ENCODE peak calls at places on chromosomes 2 and 18, in five cellular contexts. L is K562, Z is HCT116, P is suprapubic skin, Y is HepG2. W is an unnamed sample.

GRCh38 chr2:33484042-33484621 is 7.7 kb downstream of the RASGRP3 start:
- DNase-seq in L (no peak), Z (no peak), P (no peak), Y (no peak), W (no peak)

GRCh38 chr2:154698238-154698788 is at the start of gene KCNJ3:
- DNase-seq in L (no peak), Z (no peak), P (no peak), Y (no peak), W (no peak)

GRCh38 chr18:78625895-78626294 is 353.7 kb upstream of the SALL3 start:
- DNase-seq in L (no peak), Z (no peak), P (no peak), Y (no peak), W (no peak)

GRCh38 chr18:68725341-68725740 is 10.4 kb upstream of the TMX3 start:
- DNase-seq in L (no peak), Z (no peak), P (no peak), Y (no peak), W (no peak)

GRCh38 chr18:36769611-36770314 is 59.0 kb downstream of the TPGS2 start:
- DNase-seq in L (peak), Z (peak), P (no peak), Y (peak), W (no peak)

GRCh38 chr2:109487237-109487869 is 126.4 kb downstream of the SEPTIN10 start:
- DNase-seq in L (no peak), Z (no peak), P (no peak), Y (no peak), W (no peak)

GRCh38 chr18:76429262-76430126 is 65.5 kb downstream of the ZNF516 start:
- DNase-seq in L (no peak), Z (no peak), P (no peak), Y (no peak), W (no peak)

GRCh38 chr2:25347205-25347815 is 5.6 kb upstream of the DNMT3A start:
- DNase-seq in L (no peak), Z (peak), P (no peak), Y (no peak), W (no peak)

GRCh38 chr18:80191264-80191663 is 56.0 kb downstream of the PARD6G start:
- DNase-seq in L (no peak), Z (no peak), P (peak), Y (no peak), W (no peak)

GRCh38 chr2:12314119-12314735 is 402.5 kb upstream of the TRIB2 start:
- DNase-seq in L (no peak), Z (no peak), P (no peak), Y (no peak), W (no peak)

GRCh38 chr2:155599834-155600233 is 732.7 kb downstream of the NR4A2 start:
- DNase-seq in L (no peak), Z (no peak), P (no peak), Y (no peak), W (no peak)

GRCh38 chr2:1736997-1737480 is 7.3 kb downstream of the PXDN start:
- DNase-seq in L (no peak), Z (no peak), P (no peak), Y (no peak), W (peak)

GRCh38 chr2:103991591-103991990 is 862.3 kb upstream of the POU3F3 start:
- DNase-seq in L (no peak), Z (no peak), P (no peak), Y (peak), W (no peak)

DNA sequence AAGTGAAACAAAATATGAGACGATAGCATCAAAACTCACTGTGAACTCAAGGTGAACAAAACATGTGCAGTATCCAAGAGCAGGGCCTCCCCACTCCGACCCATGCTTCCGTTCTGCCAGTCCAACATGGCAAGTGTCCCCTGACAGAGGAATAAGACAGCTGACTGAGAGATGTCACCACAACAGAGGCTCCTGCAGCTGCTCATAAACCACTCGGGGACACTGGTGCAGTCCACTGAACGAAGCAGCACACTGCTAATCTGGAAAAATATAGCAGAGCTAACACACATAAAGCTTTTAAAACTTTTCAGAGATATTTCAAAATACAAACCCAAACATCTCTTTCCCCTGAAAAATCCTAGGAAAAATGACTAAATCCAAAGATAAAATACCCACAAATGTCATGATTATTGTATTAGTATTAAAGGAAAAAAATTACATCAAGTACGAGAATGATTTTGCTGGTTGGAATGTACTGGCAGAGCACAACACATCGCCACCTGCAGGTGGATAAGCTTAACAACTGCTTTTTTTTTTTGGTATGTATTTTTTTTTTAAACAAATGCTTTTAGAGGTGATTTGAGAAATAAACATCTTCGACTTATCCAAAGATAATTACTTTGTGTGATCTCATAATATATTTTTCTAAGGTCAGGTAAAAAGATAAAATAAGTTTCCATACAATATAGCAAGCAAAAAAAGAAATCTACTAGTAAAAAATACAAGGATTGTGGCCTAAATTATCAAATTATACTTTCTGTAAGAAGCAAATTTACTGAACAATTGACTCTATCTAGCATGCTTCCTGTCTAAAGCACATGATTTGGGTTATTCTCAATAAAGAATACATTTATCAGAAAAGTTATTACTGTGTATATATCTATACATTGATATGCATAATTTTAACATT is 18.6 kb downstream of the THADA start:
- DNase-seq in L (peak), Z (no peak), P (no peak), Y (peak), W (no peak)
- TF ChIP-seq POLR2AphosphoS5 in L (no peak), Z (no peak), P (no peak), Y (no peak), W (no peak)

GRCh38 chr2:99140056-99140859 is 1.2 kb upstream of the C2orf15 start:
- DNase-seq in L (no peak), Z (no peak), P (no peak), Y (peak), W (no peak)

GRCh38 chr2:99141110-99142108 is at the start of gene C2orf15:
- DNase-seq in L (peak), Z (peak), P (peak), Y (peak), W (peak)

GRCh38 chr2:99139003-99139402 is 2.5 kb upstream of the C2orf15 start:
- DNase-seq in L (no peak), Z (no peak), P (no peak), Y (no peak), W (no peak)

DNA sequence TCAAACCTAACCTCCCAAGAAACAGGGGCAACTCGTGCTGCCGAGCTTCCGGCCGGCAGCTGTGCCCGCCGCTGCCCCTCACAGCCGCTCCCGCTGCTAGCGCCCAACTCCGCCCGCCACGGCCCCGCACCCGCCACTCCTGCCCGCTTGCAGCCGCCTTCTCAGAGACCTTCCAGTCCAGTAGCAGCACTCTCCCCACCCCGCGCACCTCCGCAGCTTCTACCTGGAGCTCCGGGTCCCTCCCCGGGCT is 722 bp upstream of the C2orf15 start:
- DNase-seq in L (no peak), Z (peak), P (no peak), Y (no peak), W (no peak)
- TF ChIP-seq POLR2A in L (no peak), Z (no peak), P (no peak), Y (no peak), W (no peak)

DNA sequence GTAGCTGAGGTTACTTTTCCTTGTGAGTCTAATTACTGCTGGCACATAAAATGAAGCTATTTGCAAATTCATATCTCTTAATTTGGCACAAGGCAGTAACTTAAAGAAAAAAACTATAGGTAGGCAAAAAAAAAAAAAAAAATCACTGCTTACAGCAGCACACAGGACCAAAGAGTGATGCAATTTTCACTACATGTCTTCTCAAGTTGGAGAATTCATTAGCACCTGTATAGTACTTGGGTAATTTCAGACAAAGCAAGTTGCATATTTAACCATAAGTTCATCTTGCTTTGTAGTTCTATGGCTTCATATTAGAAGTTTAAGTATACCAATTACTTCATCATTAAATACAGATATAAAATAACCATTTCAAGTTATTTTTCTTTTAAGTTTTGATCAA is 33.7 kb upstream of the RBBP8 start:
- DNase-seq in L (no peak), Z (no peak), P (no peak), Y (no peak), W (no peak)
- TF ChIP-seq CTCF in L (no peak), Z (no peak), P (no peak), Y (no peak), W (no peak)

GRCh38 chr2:68100189-68100588 is 37.4 kb upstream of the C1D start:
- DNase-seq in L (peak), Z (no peak), P (no peak), Y (no peak), W (no peak)

GRCh38 chr2:68107475-68107874 is 44.7 kb upstream of the C1D start:
- DNase-seq in L (no peak), Z (no peak), P (no peak), Y (no peak), W (no peak)

GRCh38 chr2:68103026-68103425 is 40.2 kb upstream of the C1D start:
- DNase-seq in L (no peak), Z (no peak), P (no peak), Y (no peak), W (no peak)

GRCh38 chr2:68104111-68104835 is 41.5 kb upstream of the C1D start:
- DNase-seq in L (no peak), Z (no peak), P (no peak), Y (no peak), W (no peak)

DNA sequence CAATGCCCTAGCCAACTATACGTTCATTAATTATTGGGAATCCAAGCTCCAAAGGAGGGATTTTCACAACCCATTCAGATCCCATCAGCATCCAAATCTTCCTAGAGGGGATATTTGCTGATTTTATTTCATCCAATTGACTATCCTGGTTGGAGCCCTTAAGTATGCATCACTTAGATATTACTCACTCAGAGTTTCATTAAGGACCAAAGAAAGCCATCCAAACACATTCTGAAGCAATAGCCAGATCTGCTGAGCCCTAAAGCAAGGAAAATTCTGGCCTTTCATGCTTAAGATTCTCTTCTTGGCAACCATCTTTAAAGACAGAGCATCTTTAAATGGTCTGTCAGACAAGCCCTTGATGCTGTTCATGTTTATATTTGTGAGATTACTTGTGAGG is 40.9 kb upstream of the C1D start:
- DNase-seq in L (no peak), Z (no peak), P (no peak), Y (no peak), W (no peak)
- TF ChIP-seq POLR2AphosphoS5 in L (no peak), Z (no peak), P (no peak), Y (no peak), W (no peak)

GRCh38 chr2:96815326-96816126 is 542 bp upstream of the CNNM3 start:
- DNase-seq in L (peak), Z (no peak), P (no peak), Y (peak), W (no peak)

GRCh38 chr2:96817882-96818281 is 1.8 kb downstream of the CNNM3 start:
- DNase-seq in L (peak), Z (no peak), P (no peak), Y (no peak), W (no peak)

GRCh38 chr2:96819101-96819875 is 3.2 kb downstream of the CNNM3 start:
- DNase-seq in L (peak), Z (no peak), P (no peak), Y (peak), W (no peak)

GRCh38 chr2:96816836-96817702 is 1.0 kb downstream of the CNNM3 start:
- DNase-seq in L (no peak), Z (no peak), P (no peak), Y (peak), W (no peak)

GRCh38 chr2:96816127-96816835 is at the start of gene CNNM3:
- DNase-seq in L (peak), Z (peak), P (peak), Y (peak), W (peak)
- TF ChIP-seq POLR2A in L (peak), Z (peak), P (peak), Y (peak), W (no peak)

GRCh38 chr2:39731546-39731945 is 47.5 kb downstream of the THUMPD2 start:
- DNase-seq in L (no peak), Z (no peak), P (no peak), Y (no peak), W (no peak)

GRCh38 chr2:39732492-39732891 is 46.6 kb downstream of the THUMPD2 start:
- DNase-seq in L (no peak), Z (no peak), P (no peak), Y (no peak), W (no peak)

GRCh38 chr2:39730276-39730675 is 48.8 kb downstream of the THUMPD2 start:
- DNase-seq in L (no peak), Z (no peak), P (no peak), Y (no peak), W (no peak)

GRCh38 chr2:39728941-39729351 is 50.1 kb downstream of the THUMPD2 start:
- DNase-seq in L (peak), Z (peak), P (no peak), Y (peak), W (peak)

DNA sequence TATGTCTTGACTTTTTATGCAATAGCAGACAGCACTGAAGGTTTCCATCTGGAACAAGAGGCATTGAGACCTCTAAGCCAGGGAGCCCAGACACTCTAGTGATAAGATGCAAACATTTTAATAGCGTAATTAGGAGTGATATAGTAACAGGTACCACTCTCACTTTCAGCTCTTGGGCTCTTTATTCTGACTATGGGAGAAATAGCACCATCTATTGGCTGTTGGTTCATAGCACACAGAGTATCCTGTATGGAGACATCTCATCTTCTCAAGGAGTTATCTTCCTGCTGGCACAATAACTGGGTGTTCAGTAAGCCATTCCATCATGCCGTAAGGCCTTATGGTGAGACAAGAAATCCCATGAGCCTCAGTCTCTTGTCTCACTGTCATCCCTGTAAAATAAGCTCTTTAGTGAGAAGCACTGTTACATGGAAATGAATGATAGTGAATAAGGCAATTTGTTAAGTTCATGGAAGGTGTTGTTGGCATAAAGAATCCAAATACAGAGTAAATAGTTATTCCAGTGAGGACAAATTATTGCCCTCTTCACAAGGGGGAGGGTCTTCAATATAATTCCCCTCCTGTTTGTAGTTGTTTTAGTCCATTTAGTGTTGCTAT is 48.3 kb downstream of the THUMPD2 start:
- DNase-seq in L (peak), Z (peak), P (no peak), Y (peak), W (no peak)
- TF ChIP-seq CTCF in L (peak), Z (peak), P (no peak), Y (peak), W (no peak)

DNA sequence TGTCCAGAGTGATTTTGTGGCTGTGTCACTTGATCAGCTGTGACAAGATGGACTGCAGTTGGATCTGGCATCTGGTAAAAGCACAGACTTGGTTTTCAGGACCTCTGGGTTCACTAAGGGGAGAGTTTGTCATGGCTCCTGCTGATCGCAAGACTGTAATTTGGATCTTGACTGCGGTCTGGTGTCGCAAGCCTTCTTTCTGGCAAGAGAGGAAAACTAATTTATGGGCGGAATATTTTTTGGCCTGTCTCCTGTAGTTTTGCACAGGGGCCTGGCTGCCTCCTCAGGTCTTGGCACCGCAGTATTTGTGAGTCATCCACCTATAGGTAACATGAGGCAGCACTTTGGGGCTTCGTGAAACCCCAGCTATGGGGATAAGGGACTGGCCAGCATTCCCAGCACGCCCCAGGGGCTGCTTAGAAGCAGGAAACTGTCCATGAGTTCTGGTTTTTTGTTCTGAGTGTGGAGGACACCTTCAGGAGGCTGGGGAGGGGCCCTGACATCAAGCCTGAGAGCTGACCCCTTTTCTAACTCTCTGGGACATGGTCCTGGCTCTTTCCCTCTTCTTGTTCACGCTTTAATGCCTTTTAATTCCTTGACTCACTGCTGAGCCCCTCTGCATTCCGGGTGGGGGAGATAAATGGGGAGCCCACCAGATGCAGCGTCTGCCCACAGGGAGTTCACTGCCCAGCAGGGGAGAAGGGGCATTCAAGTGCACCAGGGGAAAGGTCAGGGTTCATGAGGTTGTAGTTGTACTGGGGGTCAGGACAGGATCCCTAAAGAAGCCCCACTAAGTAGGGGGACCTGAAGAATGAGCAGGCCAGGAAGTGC is 12.2 kb downstream of the SH3BP4 start:
- DNase-seq in L (no peak), Z (peak), P (peak), Y (no peak), W (peak)
- TF ChIP-seq POLR2AphosphoS5 in L (no peak), Z (no peak), P (peak), Y (no peak), W (no peak)

GRCh38 chr18:46174317-46175039 is 70.3 kb downstream of the HAUS1 start:
- DNase-seq in L (peak), Z (no peak), P (peak), Y (no peak), W (peak)
- TF ChIP-seq POLR2A in L (no peak), Z (no peak), P (no peak), Y (peak), W (no peak)

W was measured in breast epithelium.